ENCODE peak calls at places on chromosomes 16 and 17, in six cellular contexts. D is Daoy; I is stimulated activated CD4-positive, alpha-beta T cell treated with anti-CD3 and anti-CD28 coated beads, Interleukin-15, amount 100 ng/mL, for 1 hour; X is neural progenitor cell; K is activated CD4-positive, alpha-beta T cell treated with anti-CD3 and anti-CD28 coated beads for 24 hours; N is NCI-H1417 treated with DMSO at 0.1 percent for 48 hours. R is an unnamed sample.

GRCh38 chr17:57868007-57868774 is 18.3 kb upstream of the MRPS23 start:
- DNase-seq in D (peak), I (no peak), X (peak), K (no peak), N (no peak), R (no peak)

GRCh38 chr17:37067555-37068111 is 118.9 kb downstream of the AATF start:
- DNase-seq in D (peak), I (no peak), X (no peak), K (no peak), N (no peak), R (no peak)

GRCh38 chr17:12024332-12024731 is 3.7 kb downstream of the MAP2K4 start:
- DNase-seq in D (peak), I (no peak), X (no peak), K (no peak), N (no peak), R (no peak)

GRCh38 chr17:82097187-82097918 is 683 bp downstream of the FASN start:
- DNase-seq in D (peak), I (no peak), X (peak), K (no peak), N (no peak), R (no peak)

GRCh38 chr16:17311333-17312099 is 159.2 kb downstream of the XYLT1 start:
- DNase-seq in D (no peak), I (no peak), X (no peak), K (no peak), N (no peak), R (no peak)

GRCh38 chr17:73956595-73957465 is 246.6 kb upstream of the RPL38 start:
- DNase-seq in D (peak), I (peak), X (peak), K (peak), N (no peak), R (no peak)

GRCh38 chr17:73396429-73397277 is 84.9 kb upstream of the CDC42EP4 start:
- DNase-seq in D (no peak), I (no peak), X (no peak), K (no peak), N (no peak), R (no peak)

GRCh38 chr17:14474591-14474990 is 173.7 kb downstream of the HS3ST3B1 start:
- DNase-seq in D (no peak), I (no peak), X (no peak), K (no peak), N (no peak), R (no peak)

GRCh38 chr16:27232061-27232841 is 28.9 kb downstream of the KDM8 start:
- DNase-seq in D (no peak), I (peak), X (no peak), K (no peak), N (no peak), R (no peak)

GRCh38 chr16:86457621-86458456 is 52.5 kb upstream of the FOXF1 start:
- DNase-seq in D (peak), I (no peak), X (no peak), K (no peak), N (no peak), R (no peak)

GRCh38 chr17:10061131-10061581 is 137.2 kb downstream of the GAS7 start:
- DNase-seq in D (no peak), I (no peak), X (no peak), K (no peak), N (no peak), R (no peak)

GRCh38 chr17:51155416-51155815 is 2.1 kb downstream of the NME1 start:
- DNase-seq in D (no peak), I (no peak), X (no peak), K (no peak), N (no peak), R (no peak)

GRCh38 chr17:74767111-74767516 is 9.0 kb downstream of the NAT9 start:
- DNase-seq in D (no peak), I (no peak), X (no peak), K (no peak), N (no peak), R (no peak)

GRCh38 chr16:89104930-89105571 is 11.4 kb downstream of the ACSF3 start:
- DNase-seq in D (no peak), I (no peak), X (no peak), K (no peak), N (no peak), R (no peak)

GRCh38 chr17:50365165-50365564 is 7.8 kb downstream of the MRPL27 start:
- DNase-seq in D (no peak), I (no peak), X (no peak), K (no peak), N (no peak), R (no peak)

GRCh38 chr17:45837187-45837586 is 7.5 kb upstream of the SPPL2C start:
- DNase-seq in D (no peak), I (no peak), X (no peak), K (no peak), N (no peak), R (no peak)

GRCh38 chr16:55280622-55281021 is 43.4 kb upstream of the IRX6 start:
- DNase-seq in D (peak), I (no peak), X (no peak), K (no peak), N (no peak), R (no peak)

GRCh38 chr16:14362774-14363371 is 267.2 kb downstream of the PARN start:
- DNase-seq in D (peak), I (no peak), X (no peak), K (no peak), N (no peak), R (no peak)

GRCh38 chr16:69818811-69819587 is 56.9 kb downstream of the WWP2 start:
- DNase-seq in D (no peak), I (no peak), X (peak), K (no peak), N (no peak), R (no peak)

GRCh38 chr17:43740541-43740940 is 18.1 kb downstream of the SOST start:
- DNase-seq in D (no peak), I (no peak), X (no peak), K (no peak), N (no peak), R (no peak)

GRCh38 chr17:66165537-66166123 is 26.3 kb downstream of the CEP112 start:
- DNase-seq in D (peak), I (no peak), X (peak), K (peak), N (peak), R (no peak)

GRCh38 chr17:50199651-50200446 is 1.6 kb downstream of the COL1A1 start:
- DNase-seq in D (peak), I (peak), X (peak), K (peak), N (no peak), R (no peak)

R was measured in activated naive CD8-positive, alpha-beta T cell treated with anti-CD3 and anti-CD28 coated beads, Interleukin-2, amount 50 U/mL, for 16 hours.